ENCODE peak calls at places on chromosomes 3 and 15, in five cellular contexts. N, U, F, K and B are unnamed samples.

GRCh38 chr3:61605589-61606175 is 44.3 kb downstream of the PTPRG start:
- DNase-seq in N (no peak), K (no peak), F (no peak), U (no peak), B (no peak)

GRCh38 chr3:51681453-51681852 is 10.4 kb downstream of the TEX264 start:
- DNase-seq in K (peak; percentile 56), U (no peak), F (peak; percentile 64), N (peak; percentile 18), B (no peak)

GRCh38 chr3:83928391-83928790 is 1030.4 kb upstream of the CADM2 start:
- DNase-seq in N (peak; percentile 18), F (no peak), U (no peak), K (no peak), B (no peak)

GRCh38 chr3:140953028-140953960 is 11.7 kb downstream of the SLC25A36 start:
- DNase-seq in U (no peak), F (no peak), K (no peak), N (peak; percentile 60), B (no peak)

GRCh38 chr3:144128117-144128892 is 156.7 kb downstream of the DIPK2A start:
- DNase-seq in U (no peak), N (no peak), F (no peak), K (no peak), B (peak; percentile 78)

GRCh38 chr15:71375934-71376333 is 260.7 kb downstream of the THSD4 start:
- DNase-seq in U (no peak), K (no peak), N (peak; percentile 70), F (no peak), B (no peak)

GRCh38 chr3:103056552-103056951 is 621.7 kb downstream of the ZPLD1 start:
- DNase-seq in K (no peak), N (no peak), U (peak; percentile 81), F (no peak), B (no peak)

GRCh38 chr15:100710744-100711478 is 108.5 kb downstream of the ASB7 start:
- DNase-seq in N (no peak), F (no peak), K (no peak), U (no peak), B (no peak)

GRCh38 chr15:80660114-80660513 is 35.0 kb upstream of the ABHD17C start:
- DNase-seq in N (peak; percentile 66), F (peak; percentile 51), U (no peak), K (no peak), B (no peak)